ENCODE peak calls at places on chromosomes 16 and 17, in four cellular contexts. S, T, O and D are unnamed samples.

GRCh38 chr17:45989759-45990158 is 9.3 kb upstream of the STH start:
- DNase-seq in S (no peak), T (no peak), O (no peak), D (no peak)

GRCh38 chr17:78828470-78829185 is 12.0 kb downstream of the USP36 start:
- DNase-seq in S (no peak), T (no peak), O (no peak), D (no peak)

GRCh38 chr17:28188841-28189263 is 130.1 kb upstream of the TMEM97 start:
- DNase-seq in S (no peak), T (no peak), O (no peak), D (no peak)

GRCh38 chr17:58665946-58666857 is 25.6 kb downstream of the TEX14 start:
- DNase-seq in S (no peak), T (no peak), O (no peak), D (no peak)

GRCh38 chr16:67173808-67174705 is 3.7 kb downstream of the NOL3 start:
- DNase-seq in S (peak; percentile 88), T (no peak), O (no peak), D (peak; percentile 80)

GRCh38 chr17:68089881-68090280 is 54.3 kb downstream of the KPNA2 start:
- DNase-seq in S (peak; percentile 34), T (no peak), O (no peak), D (no peak)

GRCh38 chr17:29018788-29019474 is 13.1 kb upstream of the SEZ6 start:
- DNase-seq in S (no peak), T (no peak), O (no peak), D (no peak)

GRCh38 chr16:50011707-50012106 is 13.3 kb upstream of the CNEP1R1 start:
- DNase-seq in S (no peak), T (no peak), O (no peak), D (no peak)

GRCh38 chr16:67537636-67538591 is 9.3 kb downstream of the RIPOR1 start:
- DNase-seq in S (peak; percentile 49), T (peak; percentile 27), O (peak; percentile 38), D (no peak)

GRCh38 chr17:11836508-11836907 is 160.8 kb downstream of the ZNF18 start:
- DNase-seq in S (no peak), T (no peak), O (no peak), D (no peak)